ENCODE peak calls at places on chromosome 6, in six cellular contexts. One of them, this sample, is unnamed. For H3K79me1, the result is how much of the 10 kb centered on the place peaks cover.

GRCh38 chr6:105993769-105994521 is 92.2 kb upstream of the PRDM1 start:
- DNase-seq in neuronal stem cell: peak
- DNase-seq in H9: no peak
- DNase-seq in H1: no peak
- DNase-seq in IMR-90: peak
- DNase-seq in mesendoderm: peak
- DNase-seq in this sample: peak

GRCh38 chr6:42783876-42784738 is 2.3 kb downstream of the BICRAL start:
- DNase-seq in neuronal stem cell: no peak
- DNase-seq in mesendoderm: no peak
- DNase-seq in H1: no peak
- DNase-seq in H9: no peak
- DNase-seq in IMR-90: no peak
- DNase-seq in this sample: no peak

GRCh38 chr6:95325858-95326257 is 251.5 kb upstream of the MANEA start:
- DNase-seq in neuronal stem cell: no peak
- DNase-seq in H9: no peak
- DNase-seq in IMR-90: peak
- DNase-seq in mesendoderm: no peak
- DNase-seq in H1: no peak
- DNase-seq in this sample: no peak

GRCh38 chr6:20116792-20117191 is 95.5 kb downstream of the MBOAT1 start:
- DNase-seq in H1: no peak
- DNase-seq in neuronal stem cell: no peak
- DNase-seq in mesendoderm: no peak
- DNase-seq in IMR-90: no peak
- DNase-seq in H9: no peak
- DNase-seq in this sample: no peak

GRCh38 chr6:44960898-44961297 is 367.2 kb upstream of the RUNX2 start:
- DNase-seq in neuronal stem cell: no peak
- DNase-seq in mesendoderm: no peak
- DNase-seq in H9: no peak
- DNase-seq in IMR-90: peak
- DNase-seq in H1: no peak
- DNase-seq in this sample: peak

GRCh38 chr6:24879351-24879750 is 56.4 kb downstream of the RIPOR2 start:
- DNase-seq in mesendoderm: peak
- DNase-seq in H1: no peak
- DNase-seq in H9: no peak
- DNase-seq in IMR-90: no peak
- DNase-seq in neuronal stem cell: no peak
- DNase-seq in this sample: no peak

GRCh38 chr6:37566209-37566859 is 66.6 kb upstream of the CCDC167 start:
- DNase-seq in mesendoderm: no peak
- DNase-seq in neuronal stem cell: peak
- DNase-seq in H1: no peak
- DNase-seq in IMR-90: no peak
- DNase-seq in H9: peak
- DNase-seq in this sample: peak

GRCh38 chr6:11653028-11653583 is 115.6 kb downstream of the TMEM170B start:
- DNase-seq in mesendoderm: peak
- DNase-seq in neuronal stem cell: no peak
- DNase-seq in H1: peak
- DNase-seq in IMR-90: peak
- DNase-seq in H9: no peak
- DNase-seq in this sample: peak

GRCh38 chr6:47680724-47681123 is 17.7 kb upstream of the ADGRF4 start:
- DNase-seq in mesendoderm: no peak
- DNase-seq in H1: no peak
- DNase-seq in neuronal stem cell: no peak
- DNase-seq in IMR-90: no peak
- DNase-seq in H9: no peak
- DNase-seq in this sample: no peak

GRCh38 chr6:108653864-108654402 is 93.2 kb downstream of the FOXO3 start:
- DNase-seq in H1: no peak
- DNase-seq in neuronal stem cell: no peak
- DNase-seq in IMR-90: peak
- DNase-seq in H9: no peak
- DNase-seq in mesendoderm: no peak
- DNase-seq in this sample: no peak

GRCh38 chr6:20893415-20893814 is 359.2 kb downstream of the CDKAL1 start:
- DNase-seq in mesendoderm: no peak
- DNase-seq in H9: no peak
- DNase-seq in neuronal stem cell: no peak
- DNase-seq in H1: no peak
- DNase-seq in IMR-90: peak
- DNase-seq in this sample: no peak

GRCh38 chr6:152272486-152272885 is 364.7 kb downstream of the SYNE1 start:
- DNase-seq in mesendoderm: peak
- DNase-seq in H9: no peak
- DNase-seq in IMR-90: no peak
- DNase-seq in H1: no peak
- DNase-seq in neuronal stem cell: no peak
- DNase-seq in this sample: no peak

GRCh38 chr6:168725821-168726220 is 284.8 kb downstream of the SMOC2 start:
- DNase-seq in IMR-90: no peak
- DNase-seq in H1: no peak
- DNase-seq in neuronal stem cell: no peak
- DNase-seq in H9: no peak
- DNase-seq in mesendoderm: no peak
- DNase-seq in this sample: no peak

GRCh38 chr6:40419377-40419776 is 167.8 kb downstream of the LRFN2 start:
- DNase-seq in H9: peak
- DNase-seq in mesendoderm: no peak
- DNase-seq in H1: no peak
- DNase-seq in neuronal stem cell: no peak
- DNase-seq in IMR-90: no peak
- DNase-seq in this sample: no peak

GRCh38 chr6:106082735-106083398 is 3.3 kb upstream of the PRDM1 start:
- DNase-seq in IMR-90: peak
- DNase-seq in mesendoderm: no peak
- DNase-seq in H9: no peak
- DNase-seq in H1: no peak
- DNase-seq in neuronal stem cell: no peak
- DNase-seq in this sample: peak

DNA sequence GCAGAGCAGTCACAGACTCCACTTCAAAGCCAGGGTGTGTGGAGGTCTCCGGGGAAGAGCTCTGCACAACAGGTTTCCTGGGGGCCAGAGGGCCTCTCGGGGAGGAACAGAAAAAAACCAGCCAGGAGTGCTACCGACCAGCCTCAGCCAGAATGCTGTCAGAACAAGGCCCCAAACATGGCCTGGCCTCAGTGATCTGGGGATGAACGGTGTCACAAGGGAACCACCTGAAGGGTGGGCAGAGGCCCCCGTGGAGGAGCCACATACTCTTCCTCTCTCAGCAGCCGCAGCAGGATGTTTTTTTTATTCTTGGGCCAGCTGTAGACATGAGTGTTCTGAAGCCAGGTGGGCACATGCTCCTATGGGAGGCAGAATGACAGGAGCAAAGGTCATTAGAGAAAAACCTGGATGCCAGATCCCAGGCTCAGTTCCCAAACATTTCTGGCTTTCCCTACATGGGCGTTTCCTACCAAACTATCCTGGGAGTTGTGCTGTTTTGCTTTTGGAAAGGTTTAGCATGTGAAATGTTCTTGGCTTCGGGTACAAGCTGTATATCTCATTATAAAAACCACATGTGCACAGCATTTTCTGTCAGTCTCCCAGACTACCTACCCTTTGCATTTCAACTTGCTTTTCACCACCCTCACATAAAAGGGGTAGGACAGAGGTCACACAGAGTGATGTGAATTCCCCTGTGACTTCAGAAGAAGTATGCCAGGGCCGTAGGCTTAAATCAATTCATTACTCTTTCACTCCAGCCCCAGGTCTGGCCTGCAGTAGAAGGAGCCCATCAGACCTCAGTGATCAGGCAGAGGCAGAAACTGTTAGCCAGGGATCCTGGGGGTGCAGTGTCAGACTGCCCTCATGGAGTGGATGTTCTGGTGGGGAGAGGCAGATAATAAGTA is 46.2 kb downstream of the TRAF3IP2 start:
- DNase-seq in mesendoderm: no peak
- DNase-seq in H1: no peak
- DNase-seq in IMR-90: no peak
- DNase-seq in H9: no peak
- DNase-seq in neuronal stem cell: no peak
- DNase-seq in this sample: no peak
- H2BK5ac ChIP-seq in mesendoderm: no peak
- H2BK5ac ChIP-seq in H1: no peak
- H2BK5ac ChIP-seq in IMR-90: peak
- H2BK5ac ChIP-seq in H9: no peak
- H2BK5ac ChIP-seq in neuronal stem cell: no peak
- H2BK5ac ChIP-seq in this sample: no peak

GRCh38 chr6:10409766-10410209 is 5.1 kb downstream of the TFAP2A start:
- DNase-seq in mesendoderm: peak
- DNase-seq in neuronal stem cell: no peak
- DNase-seq in IMR-90: no peak
- DNase-seq in H1: no peak
- DNase-seq in H9: no peak
- DNase-seq in this sample: no peak

GRCh38 chr6:10412165-10412947 is 2.5 kb downstream of the TFAP2A start:
- DNase-seq in IMR-90: peak
- DNase-seq in H1: no peak
- DNase-seq in H9: peak
- DNase-seq in neuronal stem cell: no peak
- DNase-seq in mesendoderm: peak
- DNase-seq in this sample: peak

GRCh38 chr6:10410214-10410873 is 4.5 kb downstream of the TFAP2A start:
- DNase-seq in mesendoderm: no peak
- DNase-seq in neuronal stem cell: no peak
- DNase-seq in H1: no peak
- DNase-seq in H9: no peak
- DNase-seq in IMR-90: no peak
- DNase-seq in this sample: no peak

GRCh38 chr6:10411915-10412164 is 3.0 kb downstream of the TFAP2A start:
- DNase-seq in H1: no peak
- DNase-seq in neuronal stem cell: no peak
- DNase-seq in H9: no peak
- DNase-seq in mesendoderm: no peak
- DNase-seq in IMR-90: no peak
- DNase-seq in this sample: no peak

GRCh38 chr6:10411131-10411914 is 3.6 kb downstream of the TFAP2A start:
- DNase-seq in IMR-90: no peak
- DNase-seq in neuronal stem cell: no peak
- DNase-seq in H9: peak
- DNase-seq in H1: no peak
- DNase-seq in mesendoderm: peak
- DNase-seq in this sample: no peak
- H3K79me1 ChIP-seq in IMR-90: under half
- H3K79me1 ChIP-seq in neuronal stem cell: under half
- H3K79me1 ChIP-seq in H9: under half
- H3K79me1 ChIP-seq in H1: under half
- H3K79me1 ChIP-seq in mesendoderm: under half
- H3K79me1 ChIP-seq in this sample: under half

DNA sequence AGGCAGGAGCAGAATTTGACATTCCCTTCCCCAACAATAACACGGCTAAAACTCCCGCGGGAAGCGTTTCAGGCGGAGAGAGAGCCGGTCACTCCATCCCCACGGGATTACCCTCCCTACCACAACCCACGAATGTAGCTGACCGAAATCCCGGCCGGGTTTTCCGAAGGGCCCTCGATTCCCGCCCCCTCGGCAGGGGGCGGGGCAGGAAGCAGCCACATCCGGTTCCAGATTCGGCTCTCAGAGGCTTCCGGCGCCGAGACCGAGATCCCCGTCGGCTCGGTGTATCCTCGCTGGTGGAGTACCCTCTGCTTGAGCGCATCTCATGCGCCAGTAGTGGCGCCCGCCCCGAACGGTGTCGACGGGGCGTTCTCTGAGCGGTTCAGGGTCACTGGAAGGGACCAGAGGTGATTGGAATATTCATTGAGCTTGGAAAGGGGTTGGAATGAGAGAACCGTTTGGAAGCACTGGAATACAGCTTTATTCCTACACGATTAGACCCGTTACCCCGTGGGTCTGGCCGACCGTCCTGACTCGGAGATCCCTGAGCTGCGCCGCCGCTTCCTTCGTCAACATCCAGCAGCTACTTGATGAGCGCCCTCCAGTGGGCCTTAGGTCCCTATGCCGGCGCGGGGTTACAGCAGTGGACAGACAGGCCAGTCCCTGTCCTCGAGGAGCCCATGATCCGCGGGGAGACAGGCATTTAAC is 649 bp upstream of the RGL2 start:
- DNase-seq in H1: no peak
- DNase-seq in IMR-90: peak
- DNase-seq in H9: peak
- DNase-seq in mesendoderm: peak
- DNase-seq in neuronal stem cell: peak
- DNase-seq in this sample: peak
- H3K18ac ChIP-seq in H1: peak
- H3K18ac ChIP-seq in IMR-90: peak
- H3K18ac ChIP-seq in H9: peak
- H3K18ac ChIP-seq in mesendoderm: peak
- H3K18ac ChIP-seq in neuronal stem cell: peak
- H3K18ac ChIP-seq in this sample: peak

DNA sequence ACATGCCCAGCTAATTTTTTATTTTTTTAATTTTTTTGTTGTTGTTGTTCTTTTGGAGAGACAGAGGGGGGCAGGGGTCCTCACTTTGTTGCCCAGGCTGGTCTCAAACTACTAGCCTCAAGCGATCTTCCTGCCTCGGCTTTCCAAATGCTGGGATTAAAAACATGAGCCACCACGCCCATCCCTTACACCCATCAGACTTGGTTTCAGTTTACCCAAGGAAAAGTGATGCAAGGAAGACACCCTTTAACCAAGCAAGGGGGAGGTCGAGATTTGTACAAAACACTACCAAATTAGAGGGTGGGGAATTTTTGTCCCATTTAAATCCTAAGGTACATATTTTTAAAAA is 210.1 kb downstream of the ARHGAP18 start:
- DNase-seq in IMR-90: no peak
- DNase-seq in mesendoderm: no peak
- DNase-seq in H9: no peak
- DNase-seq in neuronal stem cell: no peak
- DNase-seq in H1: no peak
- DNase-seq in this sample: no peak
- H2BK5ac ChIP-seq in IMR-90: no peak
- H2BK5ac ChIP-seq in mesendoderm: no peak
- H2BK5ac ChIP-seq in H9: no peak
- H2BK5ac ChIP-seq in neuronal stem cell: no peak
- H2BK5ac ChIP-seq in H1: no peak
- H2BK5ac ChIP-seq in this sample: peak

DNA sequence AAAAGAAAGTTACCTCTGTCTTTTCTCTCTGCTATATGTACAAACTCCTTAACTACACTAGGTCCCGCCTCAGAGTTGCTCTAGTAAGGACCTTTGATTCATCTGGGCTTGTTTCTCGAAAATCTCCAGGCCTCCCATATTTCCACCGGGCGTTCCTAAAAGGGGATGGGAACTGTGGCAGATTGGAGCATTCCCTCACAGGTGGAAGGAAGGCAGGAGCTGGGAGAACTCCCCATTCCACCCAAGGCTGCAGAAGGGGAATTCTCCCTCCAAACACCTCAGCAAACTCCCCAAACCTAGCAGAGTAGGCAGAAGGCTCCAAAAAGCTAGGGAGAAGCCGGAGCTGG is 1.6 kb upstream of the TFAP2A start:
- DNase-seq in H1: no peak
- DNase-seq in IMR-90: no peak
- DNase-seq in mesendoderm: no peak
- DNase-seq in H9: no peak
- DNase-seq in neuronal stem cell: no peak
- DNase-seq in this sample: no peak
- H3K79me1 ChIP-seq in H1: under half
- H3K79me1 ChIP-seq in IMR-90: under half
- H3K79me1 ChIP-seq in mesendoderm: under half
- H3K79me1 ChIP-seq in H9: under half
- H3K79me1 ChIP-seq in neuronal stem cell: under half
- H3K79me1 ChIP-seq in this sample: under half

This sample was measured in mesenchymal stem cell.